ENCODE peak calls at places on chromosome 12, in six cellular contexts. One of them, this sample, is unnamed.

GRCh38 chr12:111757361-111758119 is 9.2 kb upstream of the ALDH2 start:
- DNase-seq in breast epithelium: peak; percentile 73
- DNase-seq in RWPE1: no peak
- DNase-seq in lung: peak; percentile 49
- DNase-seq in tibial artery: peak; percentile 70
- DNase-seq in HCT116: no peak
- DNase-seq in this sample: peak; percentile 67

GRCh38 chr12:47247418-47247817 is 167.7 kb upstream of the AMIGO2 start:
- DNase-seq in HCT116: no peak
- DNase-seq in lung: peak; percentile 80
- DNase-seq in RWPE1: no peak
- DNase-seq in breast epithelium: peak; percentile 82
- DNase-seq in tibial artery: no peak
- DNase-seq in this sample: no peak

GRCh38 chr12:121789800-121790748 is 3.4 kb downstream of the RHOF start:
- DNase-seq in tibial artery: peak; percentile 61
- DNase-seq in RWPE1: no peak
- DNase-seq in lung: peak; percentile 71
- DNase-seq in HCT116: no peak
- DNase-seq in breast epithelium: no peak
- DNase-seq in this sample: no peak

GRCh38 chr12:87656311-87656710 is 372.9 kb downstream of the C12orf50 start:
- DNase-seq in lung: no peak
- DNase-seq in tibial artery: no peak
- DNase-seq in breast epithelium: no peak
- DNase-seq in RWPE1: no peak
- DNase-seq in HCT116: no peak
- DNase-seq in this sample: no peak

GRCh38 chr12:130956009-130956408 is 2.3 kb downstream of the ADGRD1 start:
- DNase-seq in RWPE1: no peak
- DNase-seq in HCT116: no peak
- DNase-seq in lung: no peak
- DNase-seq in tibial artery: no peak
- DNase-seq in breast epithelium: no peak
- DNase-seq in this sample: no peak

GRCh38 chr12:42468853-42469252 is 120.7 kb downstream of the PRICKLE1 start:
- DNase-seq in breast epithelium: no peak
- DNase-seq in lung: no peak
- DNase-seq in RWPE1: no peak
- DNase-seq in tibial artery: no peak
- DNase-seq in HCT116: no peak
- DNase-seq in this sample: no peak

GRCh38 chr12:94147991-94148840 is at the start of gene PLXNC1:
- DNase-seq in tibial artery: no peak
- DNase-seq in HCT116: no peak
- DNase-seq in RWPE1: peak; percentile 37
- DNase-seq in lung: peak; percentile 68
- DNase-seq in breast epithelium: no peak
- DNase-seq in this sample: no peak

GRCh38 chr12:54390668-54391551 is 6.4 kb upstream of the ZNF385A start:
- DNase-seq in lung: no peak
- DNase-seq in tibial artery: no peak
- DNase-seq in HCT116: no peak
- DNase-seq in breast epithelium: peak; percentile 71
- DNase-seq in RWPE1: peak; percentile 86
- DNase-seq in this sample: no peak

GRCh38 chr12:3342051-3342450 is 149.0 kb upstream of the PRMT8 start:
- DNase-seq in tibial artery: no peak
- DNase-seq in HCT116: no peak
- DNase-seq in lung: no peak
- DNase-seq in RWPE1: no peak
- DNase-seq in breast epithelium: no peak
- DNase-seq in this sample: no peak

GRCh38 chr12:50924439-50925341 is 27.7 kb upstream of the HIGD1C start:
- DNase-seq in lung: peak; percentile 93
- DNase-seq in breast epithelium: peak; percentile 90
- DNase-seq in HCT116: peak; percentile 34
- DNase-seq in tibial artery: peak; percentile 98
- DNase-seq in RWPE1: peak; percentile 66
- DNase-seq in this sample: peak; percentile 96

GRCh38 chr12:122730215-122731014 is at the start of gene HCAR1:
- DNase-seq in HCT116: no peak
- DNase-seq in tibial artery: no peak
- DNase-seq in RWPE1: no peak
- DNase-seq in lung: no peak
- DNase-seq in breast epithelium: peak; percentile 32
- DNase-seq in this sample: no peak

GRCh38 chr12:64497903-64498302 is 46.0 kb downstream of the TBK1 start:
- DNase-seq in tibial artery: no peak
- DNase-seq in lung: no peak
- DNase-seq in breast epithelium: no peak
- DNase-seq in RWPE1: no peak
- DNase-seq in HCT116: no peak
- DNase-seq in this sample: no peak

GRCh38 chr12:4164591-4165558 is 108.7 kb upstream of the CCND2 start:
- DNase-seq in HCT116: no peak
- DNase-seq in RWPE1: no peak
- DNase-seq in breast epithelium: peak; percentile 45
- DNase-seq in lung: no peak
- DNase-seq in tibial artery: peak; percentile 29
- DNase-seq in this sample: no peak

GRCh38 chr12:47881826-47882427 is 22.9 kb downstream of the VDR start:
- DNase-seq in lung: peak; percentile 45
- DNase-seq in breast epithelium: peak; percentile 52
- DNase-seq in RWPE1: peak; percentile 42
- DNase-seq in HCT116: no peak
- DNase-seq in tibial artery: peak; percentile 75
- DNase-seq in this sample: peak; percentile 67

GRCh38 chr12:132719141-132719953 is 8.7 kb downstream of the PGAM5 start:
- DNase-seq in RWPE1: no peak
- DNase-seq in breast epithelium: no peak
- DNase-seq in tibial artery: no peak
- DNase-seq in lung: no peak
- DNase-seq in HCT116: no peak
- DNase-seq in this sample: no peak

GRCh38 chr12:94326727-94327126 is 132.9 kb downstream of the CEP83 start:
- DNase-seq in tibial artery: no peak
- DNase-seq in breast epithelium: no peak
- DNase-seq in RWPE1: no peak
- DNase-seq in lung: no peak
- DNase-seq in HCT116: no peak
- DNase-seq in this sample: no peak

GRCh38 chr12:57620245-57620935 is 9.2 kb downstream of the ARHGEF25 start:
- DNase-seq in HCT116: no peak
- DNase-seq in lung: no peak
- DNase-seq in breast epithelium: no peak
- DNase-seq in RWPE1: no peak
- DNase-seq in tibial artery: no peak
- DNase-seq in this sample: no peak

GRCh38 chr12:68971404-68971803 is 38.4 kb upstream of the CPM start:
- DNase-seq in breast epithelium: no peak
- DNase-seq in HCT116: no peak
- DNase-seq in lung: peak; percentile 31
- DNase-seq in RWPE1: peak; percentile 69
- DNase-seq in tibial artery: no peak
- DNase-seq in this sample: no peak

GRCh38 chr12:55682087-55682796 is 25.5 kb downstream of the ITGA7 start:
- DNase-seq in RWPE1: no peak
- DNase-seq in tibial artery: no peak
- DNase-seq in breast epithelium: no peak
- DNase-seq in lung: no peak
- DNase-seq in HCT116: no peak
- DNase-seq in this sample: no peak

GRCh38 chr12:118136559-118137003 is 657 bp downstream of the PEBP1 start:
- DNase-seq in tibial artery: peak; percentile 60
- DNase-seq in breast epithelium: peak; percentile 23
- DNase-seq in RWPE1: peak; percentile 44
- DNase-seq in lung: peak; percentile 50
- DNase-seq in HCT116: no peak
- DNase-seq in this sample: peak; percentile 69

GRCh38 chr12:104573-105081 is 38.1 kb downstream of the IQSEC3 start:
- DNase-seq in tibial artery: no peak
- DNase-seq in RWPE1: no peak
- DNase-seq in lung: no peak
- DNase-seq in HCT116: no peak
- DNase-seq in breast epithelium: no peak
- DNase-seq in this sample: no peak

GRCh38 chr12:131208425-131208824 is 254.7 kb downstream of the ADGRD1 start:
- DNase-seq in breast epithelium: no peak
- DNase-seq in HCT116: no peak
- DNase-seq in lung: no peak
- DNase-seq in tibial artery: no peak
- DNase-seq in RWPE1: no peak
- DNase-seq in this sample: no peak

GRCh38 chr12:30462249-30462648 is 233.4 kb downstream of the IPO8 start:
- DNase-seq in lung: no peak
- DNase-seq in HCT116: no peak
- DNase-seq in RWPE1: no peak
- DNase-seq in tibial artery: no peak
- DNase-seq in breast epithelium: no peak
- DNase-seq in this sample: no peak

GRCh38 chr12:101044512-101045074 is 165.4 kb downstream of the SLC5A8 start:
- DNase-seq in HCT116: no peak
- DNase-seq in breast epithelium: no peak
- DNase-seq in lung: no peak
- DNase-seq in tibial artery: no peak
- DNase-seq in RWPE1: no peak
- DNase-seq in this sample: no peak

GRCh38 chr12:27468241-27468640 is 21.7 kb downstream of the SMCO2 start:
- DNase-seq in tibial artery: no peak
- DNase-seq in RWPE1: no peak
- DNase-seq in HCT116: no peak
- DNase-seq in lung: no peak
- DNase-seq in breast epithelium: no peak
- DNase-seq in this sample: no peak

GRCh38 chr12:41345071-41345470 is 157.0 kb downstream of the PDZRN4 start:
- DNase-seq in HCT116: no peak
- DNase-seq in lung: no peak
- DNase-seq in breast epithelium: no peak
- DNase-seq in RWPE1: no peak
- DNase-seq in tibial artery: no peak
- DNase-seq in this sample: no peak

GRCh38 chr12:93348568-93349435 is 28.9 kb upstream of the NUDT4 start:
- DNase-seq in lung: no peak
- DNase-seq in breast epithelium: no peak
- DNase-seq in RWPE1: no peak
- DNase-seq in tibial artery: no peak
- DNase-seq in HCT116: no peak
- DNase-seq in this sample: no peak

GRCh38 chr12:53058674-53059433 is 9.0 kb downstream of the TNS2 start:
- DNase-seq in tibial artery: no peak
- DNase-seq in breast epithelium: peak; percentile 16
- DNase-seq in lung: peak; percentile 28
- DNase-seq in HCT116: no peak
- DNase-seq in RWPE1: no peak
- DNase-seq in this sample: no peak

GRCh38 chr12:15563683-15564082 is 225.5 kb downstream of the EPS8 start:
- DNase-seq in lung: no peak
- DNase-seq in RWPE1: no peak
- DNase-seq in HCT116: no peak
- DNase-seq in breast epithelium: no peak
- DNase-seq in tibial artery: peak; percentile 29
- DNase-seq in this sample: no peak

GRCh38 chr12:15005064-15005463 is 32.2 kb downstream of the PDE6H start:
- DNase-seq in lung: no peak
- DNase-seq in breast epithelium: no peak
- DNase-seq in HCT116: no peak
- DNase-seq in RWPE1: no peak
- DNase-seq in tibial artery: no peak
- DNase-seq in this sample: no peak

GRCh38 chr12:5222011-5222461 is 178.4 kb downstream of the KCNA5 start:
- DNase-seq in HCT116: no peak
- DNase-seq in RWPE1: no peak
- DNase-seq in tibial artery: no peak
- DNase-seq in breast epithelium: no peak
- DNase-seq in lung: no peak
- DNase-seq in this sample: no peak

GRCh38 chr12:8078400-8078799 is 3.7 kb upstream of the NECAP1 start:
- DNase-seq in RWPE1: peak; percentile 30
- DNase-seq in breast epithelium: no peak
- DNase-seq in tibial artery: no peak
- DNase-seq in HCT116: peak; percentile 50
- DNase-seq in lung: no peak
- DNase-seq in this sample: no peak

GRCh38 chr12:125137776-125138344 is 72.6 kb downstream of the AACS start:
- DNase-seq in lung: no peak
- DNase-seq in tibial artery: no peak
- DNase-seq in RWPE1: no peak
- DNase-seq in breast epithelium: no peak
- DNase-seq in HCT116: no peak
- DNase-seq in this sample: no peak
- H3K27ac ChIP-seq in lung: no peak overlapping the region
- H3K27ac ChIP-seq in tibial artery: no peak overlapping the region
- H3K27ac ChIP-seq in RWPE1: no peak overlapping the region
- H3K27ac ChIP-seq in breast epithelium: no peak overlapping the region
- H3K27ac ChIP-seq in HCT116: no peak overlapping the region
- H3K27ac ChIP-seq in this sample: no peak overlapping the region

GRCh38 chr12:119369907-119370546 is 35.5 kb downstream of the CCDC60 start:
- DNase-seq in tibial artery: no peak
- DNase-seq in HCT116: no peak
- DNase-seq in lung: no peak
- DNase-seq in breast epithelium: no peak
- DNase-seq in RWPE1: peak; percentile 27
- DNase-seq in this sample: no peak
- H3K27ac ChIP-seq in tibial artery: no peak overlapping the region
- H3K27ac ChIP-seq in HCT116: no peak overlapping the region
- H3K27ac ChIP-seq in lung: no peak overlapping the region
- H3K27ac ChIP-seq in breast epithelium: no peak overlapping the region
- H3K27ac ChIP-seq in RWPE1: no peak overlapping the region
- H3K27ac ChIP-seq in this sample: no peak overlapping the region

DNA sequence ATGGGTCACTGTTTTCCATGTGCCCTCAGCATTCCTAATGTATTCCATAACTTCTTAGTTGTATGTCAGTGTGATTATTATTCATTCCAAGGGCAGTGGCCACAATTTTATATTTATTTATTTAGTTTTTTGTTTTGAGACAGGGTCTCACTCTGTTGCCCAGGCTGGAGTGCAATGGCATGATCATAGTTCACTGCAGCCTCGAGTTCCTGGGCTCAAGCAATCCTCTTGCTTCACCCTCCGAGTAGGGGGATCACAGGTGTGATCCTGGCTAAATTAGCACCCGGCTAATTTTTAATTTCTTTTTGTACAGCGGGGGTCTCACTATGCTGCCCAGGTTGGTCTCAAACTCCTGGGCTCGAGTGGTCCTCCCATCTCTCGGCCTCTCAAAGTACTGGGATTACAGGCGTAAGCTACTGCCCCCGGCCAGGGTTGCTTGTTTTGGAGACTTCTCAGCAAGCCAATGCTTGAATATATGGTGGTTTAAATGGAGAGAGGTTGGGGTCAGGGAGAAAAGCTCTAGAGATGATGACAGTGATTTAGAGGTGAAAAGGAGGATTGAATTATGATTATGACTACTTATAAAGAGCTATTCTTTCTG is 7.6 kb downstream of the GPRC5A start:
- DNase-seq in HCT116: no peak
- DNase-seq in RWPE1: no peak
- DNase-seq in tibial artery: no peak
- DNase-seq in lung: no peak
- DNase-seq in breast epithelium: no peak
- DNase-seq in this sample: no peak
- H3K27ac ChIP-seq in HCT116: peak overlapping the region; percentile 23
- H3K27ac ChIP-seq in RWPE1: peak overlapping the region; percentile 78
- H3K27ac ChIP-seq in tibial artery: peak overlapping the region; percentile 86
- H3K27ac ChIP-seq in lung: no peak overlapping the region
- H3K27ac ChIP-seq in breast epithelium: peak overlapping the region; percentile 57
- H3K27ac ChIP-seq in this sample: peak overlapping the region; percentile 79

GRCh38 chr12:45216983-45217485 is 1.1 kb downstream of the ANO6 start:
- DNase-seq in RWPE1: no peak
- DNase-seq in lung: no peak
- DNase-seq in breast epithelium: no peak
- DNase-seq in HCT116: no peak
- DNase-seq in tibial artery: no peak
- DNase-seq in this sample: no peak
- H3K27ac ChIP-seq in RWPE1: peak overlapping the region; percentile 100
- H3K27ac ChIP-seq in lung: peak overlapping the region; percentile 90
- H3K27ac ChIP-seq in breast epithelium: peak overlapping the region; percentile 95
- H3K27ac ChIP-seq in HCT116: peak overlapping the region; percentile 98
- H3K27ac ChIP-seq in tibial artery: peak overlapping the region; percentile 97
- H3K27ac ChIP-seq in this sample: peak overlapping the region; percentile 93

This sample was measured in right atrium auricular region.